ENCODE peak calls at places on chromosomes 11 and 22, in seven cellular contexts. P is vagina, K is retinal pigment epithelial cell, R is GM23338, A is AG10803, D is cardiac muscle cell, W is foreskin fibroblast. O is an unnamed sample.

GRCh38 chr22:41976070-41976901 is 7.0 kb downstream of the SEPTIN3 start:
- DNase-seq in A (no peak), R (peak; percentile 61), W (no peak), K (no peak), P (no peak), D (no peak), O (peak; percentile 40)

GRCh38 chr22:44550666-44551491 is 52.8 kb upstream of the RTL6 start:
- DNase-seq in P (peak; percentile 89), W (peak; percentile 93), A (peak; percentile 97), R (no peak), D (peak; percentile 98), K (peak; percentile 23), O (peak; percentile 89)

GRCh38 chr11:59548309-59548656 is 36.9 kb downstream of the OR4D9 start:
- DNase-seq in W (no peak), D (no peak), R (no peak), A (no peak), P (no peak), K (no peak), O (no peak)

GRCh38 chr11:127919206-127920000 is 668.0 kb downstream of the ETS1 start:
- DNase-seq in A (peak; percentile 80), P (no peak), W (peak; percentile 87), R (no peak), K (peak; percentile 97), D (peak; percentile 56), O (no peak)

GRCh38 chr11:117316197-117316961 is at the start of gene BACE1:
- DNase-seq in R (peak; percentile 97), P (no peak), A (peak; percentile 82), K (peak; percentile 43), W (peak; percentile 79), D (peak; percentile 91), O (peak; percentile 90)

GRCh38 chr11:68954970-68955958 is 25.5 kb downstream of the MRGPRD start:
- DNase-seq in K (no peak), D (peak; percentile 58), R (peak; percentile 47), W (peak; percentile 57), P (no peak), A (no peak), O (peak; percentile 62)

GRCh38 chr11:12698049-12698448 is 23.8 kb downstream of the TEAD1 start:
- DNase-seq in W (no peak), A (no peak), P (peak; percentile 74), K (no peak), D (no peak), R (peak; percentile 64), O (no peak)

GRCh38 chr11:68994161-68994890 is 13.5 kb upstream of the MRGPRD start:
- DNase-seq in P (peak; percentile 78), A (no peak), D (no peak), K (no peak), W (no peak), R (no peak), O (no peak)

GRCh38 chr11:75145196-75145971 is 5.5 kb upstream of the SLCO2B1 start:
- DNase-seq in K (no peak), A (no peak), W (no peak), D (no peak), P (no peak), R (no peak), O (no peak)

GRCh38 chr11:17529814-17530162 is 14.4 kb downstream of the USH1C start:
- DNase-seq in P (no peak), R (no peak), A (no peak), K (no peak), D (no peak), W (no peak), O (no peak)

GRCh38 chr22:36432592-36433317 is 45.0 kb upstream of the MYH9 start:
- DNase-seq in K (no peak), A (peak; percentile 64), P (no peak), R (peak; percentile 40), D (peak; percentile 77), W (no peak), O (no peak)

GRCh38 chr22:45413368-45414211 is at the start of the genes RIBC2 and SMC1B:
- DNase-seq in P (no peak), W (peak; percentile 61), A (peak; percentile 68), R (peak; percentile 98), K (peak; percentile 28), D (peak; percentile 87), O (peak; percentile 81)

GRCh38 chr11:118917488-118918127 is 8.1 kb downstream of the BCL9L start:
- DNase-seq in A (peak; percentile 95), P (no peak), R (no peak), K (no peak), D (peak; percentile 95), W (peak; percentile 92), O (no peak)

GRCh38 chr11:118915941-118916841 is 9.5 kb downstream of the BCL9L start:
- DNase-seq in R (no peak), P (no peak), W (no peak), K (no peak), D (no peak), A (no peak), O (peak; percentile 61)

GRCh38 chr11:118918686-118919280 is 6.9 kb downstream of the BCL9L start:
- DNase-seq in K (no peak), P (no peak), W (no peak), R (no peak), D (peak; percentile 81), A (peak; percentile 61), O (peak; percentile 45)

GRCh38 chr11:118916842-118917388 is 8.8 kb downstream of the BCL9L start:
- DNase-seq in W (peak; percentile 82), K (no peak), P (no peak), D (peak; percentile 94), A (peak; percentile 88), R (peak; percentile 79), O (peak; percentile 84)

GRCh38 chr11:118918128-118918685 is 7.5 kb downstream of the BCL9L start:
- DNase-seq in R (peak; percentile 85), D (peak; percentile 97), K (no peak), A (peak; percentile 99), W (peak; percentile 93), P (no peak), O (peak; percentile 77)
- H3K4me3 ChIP-seq in R (peak overlapping the region; percentile 35), D (no peak overlapping the region), K (peak overlapping the region; percentile 24), A (peak overlapping the region; percentile 99), W (peak overlapping the region; percentile 99), P (peak overlapping the region; percentile 49), O (peak overlapping the region; percentile 34)

GRCh38 chr22:19914201-19914943 is 27.2 kb upstream of the COMT start:
- DNase-seq in D (no peak), K (no peak), W (no peak), A (no peak), R (no peak), P (no peak), O (no peak)

GRCh38 chr22:19916006-19916405 is 25.6 kb upstream of the COMT start:
- DNase-seq in K (no peak), P (no peak), R (no peak), A (no peak), D (no peak), W (no peak), O (no peak)

GRCh38 chr22:19913337-19913936 is 28.1 kb upstream of the COMT start:
- DNase-seq in R (no peak), W (no peak), A (no peak), D (no peak), K (no peak), P (no peak), O (no peak)

GRCh38 chr22:19916941-19917340 is 24.6 kb upstream of the COMT start:
- DNase-seq in K (no peak), W (no peak), A (no peak), R (no peak), D (no peak), P (no peak), O (no peak)

DNA sequence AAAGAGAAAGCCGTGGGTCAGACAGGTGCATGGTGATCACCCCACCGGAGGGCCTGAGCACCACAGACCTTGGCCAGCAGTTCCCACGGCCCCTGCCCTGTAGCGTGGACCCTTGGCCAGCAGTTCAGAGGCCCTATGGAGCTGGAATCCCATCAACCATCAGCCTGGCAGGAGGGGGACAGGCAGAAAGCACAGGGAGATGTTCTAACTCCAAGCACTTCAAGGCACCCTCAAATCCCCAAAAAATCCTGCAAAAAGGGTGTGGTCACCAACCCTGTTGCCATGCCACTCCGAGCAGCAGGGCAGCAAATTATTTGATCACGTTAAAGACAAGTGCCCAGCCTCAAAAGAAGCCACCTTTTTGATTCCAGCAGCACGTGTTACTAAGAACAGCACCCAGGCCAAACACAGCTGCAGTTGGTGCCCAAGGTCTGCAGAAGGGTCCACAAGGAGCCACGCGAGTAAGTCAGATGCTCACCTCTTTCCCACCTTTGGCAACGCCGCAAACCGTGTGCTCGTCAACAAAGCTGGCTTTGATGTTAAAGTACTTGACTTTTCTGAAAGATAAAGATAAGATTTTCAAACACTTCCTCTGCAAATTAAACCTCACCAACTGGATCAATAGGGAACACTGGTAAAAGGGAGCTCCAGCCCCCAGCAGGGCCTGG is 26.2 kb upstream of the COMT start:
- DNase-seq in K (no peak), W (no peak), A (no peak), D (no peak), R (no peak), P (no peak), O (no peak)
- H3K4me3 ChIP-seq in K (no peak overlapping the region), W (no peak overlapping the region), A (no peak overlapping the region), D (no peak overlapping the region), R (no peak overlapping the region), P (no peak overlapping the region), O (no peak overlapping the region)

GRCh38 chr11:118434123-118434552 is 2.2 kb upstream of the KMT2A start:
- DNase-seq in P (no peak), D (peak; percentile 48), W (peak; percentile 42), K (no peak), A (peak; percentile 54), R (peak; percentile 17), O (no peak)
- H3K4me3 ChIP-seq in P (peak overlapping the region; percentile 66), D (peak overlapping the region; percentile 99), W (peak overlapping the region; percentile 77), K (peak overlapping the region; percentile 77), A (peak overlapping the region; percentile 76), R (peak overlapping the region; percentile 77), O (no peak overlapping the region)

GRCh38 chr22:28711820-28712777 is 29.5 kb downstream of the CHEK2 start:
- DNase-seq in D (peak; percentile 93), P (no peak), K (peak; percentile 88), W (peak; percentile 91), R (no peak), A (peak; percentile 97), O (no peak)
- H3K4me3 ChIP-seq in D (no peak overlapping the region), P (no peak overlapping the region), K (peak overlapping the region; percentile 19), W (peak overlapping the region; percentile 33), R (no peak overlapping the region), A (peak overlapping the region; percentile 45), O (no peak overlapping the region)

DNA sequence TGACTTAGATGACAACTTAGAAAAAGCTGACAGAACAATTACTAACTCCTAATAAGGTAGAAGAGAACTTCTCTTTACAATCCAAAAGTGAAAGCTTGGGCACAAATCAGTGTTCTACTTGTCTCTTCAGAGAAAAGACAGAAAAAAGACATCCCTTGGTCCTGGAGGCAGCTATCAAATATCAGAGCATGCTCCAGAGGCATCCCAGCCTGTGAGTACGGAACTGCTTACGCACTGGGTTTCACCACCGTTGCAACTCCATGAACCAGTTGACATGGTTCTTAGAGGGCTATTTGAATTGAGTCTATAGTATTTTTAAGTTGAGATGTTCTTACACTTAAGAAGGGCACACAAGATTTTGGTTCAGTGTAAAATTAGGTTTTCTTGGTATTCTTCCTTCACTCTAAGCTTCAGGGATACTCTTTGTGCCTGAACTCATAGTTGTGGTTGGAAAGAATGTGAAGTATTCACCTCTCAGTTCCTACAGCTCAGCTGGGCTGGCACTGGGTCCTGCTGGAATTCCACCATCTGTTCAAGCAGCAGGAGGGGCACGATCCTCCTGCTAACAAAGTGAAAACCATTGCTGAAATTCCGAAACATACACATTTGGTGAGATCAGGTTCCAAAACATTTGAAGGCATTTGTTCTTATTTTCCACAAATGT is 6.3 kb downstream of the AKIP1 start:
- DNase-seq in A (peak; percentile 96), P (peak; percentile 44), R (peak; percentile 77), D (peak; percentile 94), K (peak; percentile 85), W (peak; percentile 84), O (no peak)
- H3K4me3 ChIP-seq in A (peak overlapping the region; percentile 23), P (no peak overlapping the region), R (no peak overlapping the region), D (no peak overlapping the region), K (peak overlapping the region; percentile 20), W (peak overlapping the region; percentile 35), O (no peak overlapping the region)

O was measured in heart left ventricle.